ENCODE peak calls at places on chromosomes 6 and 20, in eight cellular contexts. I is activated CD8-positive, alpha-beta T cell treated with anti-CD3 and anti-CD28 coated beads, Interleukin-2, amount 10 ng/mL, durations not matched to agents 7 days and 5 days; G is NCI-H69; R is MV-4-11; B is naive thymus-derived CD8-positive, alpha-beta T cell; C is ACHN; P is stimulated activated CD8-positive, alpha-beta memory T cell treated with anti-CD3 and anti-CD28 coated beads, Interleukin-15, amount 100 ng/mL, for 24 hours; M is GM10248. Q is an unnamed sample.
A peak's percentile ranks its signal among the peaks of the same experiment; 100 is the strongest.

GRCh38 chr6:114520976-114521375 is 178.2 kb upstream of the HS3ST5 start:
- DNase-seq in I (no peak), G (no peak), R (no peak), B (no peak), C (no peak), P (no peak), M (no peak), Q (no peak)

GRCh38 chr20:14922503-14923267 is 585.3 kb upstream of the FLRT3 start:
- DNase-seq in I (no peak), G (peak; percentile 46), R (no peak), B (no peak), C (no peak), P (no peak), M (no peak), Q (no peak)

GRCh38 chr20:44850883-44851282 is 34.6 kb upstream of the YWHAB start:
- DNase-seq in I (no peak), G (no peak), R (no peak), B (no peak), C (no peak), P (no peak), M (no peak), Q (no peak)

GRCh38 chr6:1312193-1312443 is 220 bp downstream of the FOXQ1 start:
- DNase-seq in I (no peak), G (peak; percentile 32), R (no peak), B (no peak), C (no peak), P (no peak), M (no peak), Q (peak; percentile 36)

GRCh38 chr6:166575190-166575589 is 11.3 kb downstream of the RAMACL start:
- DNase-seq in I (no peak), G (no peak), R (no peak), B (no peak), C (no peak), P (no peak), M (no peak), Q (no peak)

GRCh38 chr6:42709871-42710270 is 12.5 kb downstream of the PRPH2 start:
- DNase-seq in I (no peak), G (no peak), R (no peak), B (no peak), C (no peak), P (no peak), M (no peak), Q (no peak)

GRCh38 chr6:100614933-100615332 is 150.2 kb upstream of the SIM1 start:
- DNase-seq in I (no peak), G (no peak), R (no peak), B (no peak), C (no peak), P (no peak), M (no peak), Q (no peak)

GRCh38 chr6:166662690-166663089 is 35.6 kb upstream of the RPS6KA2 start:
- DNase-seq in I (no peak), G (no peak), R (no peak), B (no peak), C (no peak), P (no peak), M (no peak), Q (no peak)

GRCh38 chr6:7673063-7673536 is 52.8 kb upstream of the BMP6 start:
- DNase-seq in I (no peak), G (peak; percentile 98), R (peak; percentile 73), B (no peak), C (no peak), P (no peak), M (no peak), Q (no peak)

GRCh38 chr20:1656844-1657243 is 735 bp downstream of the SIRPG start:
- DNase-seq in I (peak; percentile 56), G (no peak), R (peak; percentile 7), B (no peak), C (no peak), P (no peak), M (no peak), Q (no peak)

GRCh38 chr6:111949546-111949945 is 76.3 kb upstream of the FYN start:
- DNase-seq in I (no peak), G (peak; percentile 72), R (no peak), B (no peak), C (no peak), P (no peak), M (no peak), Q (no peak)

GRCh38 chr6:90100059-90100665 is 196.5 kb downstream of the BACH2 start:
- DNase-seq in I (no peak), G (no peak), R (no peak), B (no peak), C (no peak), P (no peak), M (no peak), Q (no peak)

GRCh38 chr6:64330694-64331309 is 695.2 kb downstream of the PHF3 start:
- DNase-seq in I (peak; percentile 49), G (peak; percentile 80), R (peak; percentile 12), B (no peak), C (peak; percentile 57), P (no peak), M (no peak), Q (no peak)

GRCh38 chr20:40551125-40551530 is 137.9 kb downstream of the MAFB start:
- DNase-seq in I (no peak), G (no peak), R (no peak), B (no peak), C (no peak), P (no peak), M (no peak), Q (no peak)

GRCh38 chr6:36858407-36858981 is 16.1 kb downstream of the PPIL1 start:
- DNase-seq in I (no peak), G (peak; percentile 40), R (no peak), B (no peak), C (no peak), P (no peak), M (no peak), Q (no peak)

GRCh38 chr6:170440437-170440836 is 112.7 kb downstream of the PSMB1 start:
- DNase-seq in I (no peak), G (no peak), R (no peak), B (no peak), C (no peak), P (no peak), M (no peak), Q (no peak)

GRCh38 chr6:36657942-36658544 is 20.5 kb upstream of the CDKN1A start:
- DNase-seq in I (no peak), G (no peak), R (no peak), B (no peak), C (peak; percentile 61), P (no peak), M (no peak), Q (no peak)

GRCh38 chr6:156719720-156720563 is 57.2 kb upstream of the ARID1B start:
- DNase-seq in I (peak; percentile 61), G (peak; percentile 84), R (peak; percentile 90), B (peak; percentile 68), C (peak; percentile 88), P (peak; percentile 34), M (peak; percentile 76), Q (peak; percentile 79)

GRCh38 chr20:20003088-20003954 is 13.8 kb upstream of the NAA20 start:
- DNase-seq in I (peak; percentile 37), G (no peak), R (peak; percentile 97), B (no peak), C (no peak), P (no peak), M (peak; percentile 29), Q (peak; percentile 49)

GRCh38 chr6:95866732-95867131 is 149.0 kb upstream of the FUT9 start:
- DNase-seq in I (no peak), G (peak; percentile 38), R (no peak), B (no peak), C (peak; percentile 14), P (no peak), M (no peak), Q (no peak)

GRCh38 chr6:134317471-134318131 is at the start of gene SGK1:
- DNase-seq in I (peak; percentile 30), G (peak; percentile 59), R (no peak), B (peak; percentile 23), C (peak; percentile 46), P (no peak), M (peak; percentile 21), Q (peak; percentile 29)

GRCh38 chr20:62924567-62925419 is 1.5 kb downstream of the DIDO1 start:
- DNase-seq in I (peak; percentile 50), G (peak; percentile 29), R (peak; percentile 32), B (no peak), C (no peak), P (no peak), M (no peak), Q (no peak)

Q was measured in GM13976.